ENCODE peak calls at places on chromosomes 12 and 14, in five cellular contexts. M is GM23338, B is brain microvascular endothelial cell, T is AG04450, O is PC-3. J is an unnamed sample.

GRCh38 chr12:49304161-49304560 is 9.2 kb downstream of the PRPH start:
- DNase-seq in M (no peak), O (no peak), T (peak; percentile 11), B (peak; percentile 44), J (peak; percentile 35)

GRCh38 chr12:19434538-19434937 is 4.8 kb upstream of the AEBP2 start:
- DNase-seq in B (no peak), M (no peak), T (no peak), O (no peak), J (no peak)

GRCh38 chr12:85829391-85829790 is 6.8 kb downstream of the RASSF9 start:
- DNase-seq in M (no peak), O (peak; percentile 34), T (peak; percentile 7), B (peak; percentile 34), J (no peak)

GRCh38 chr12:27965411-27965810 is 7.1 kb downstream of the PTHLH start:
- DNase-seq in T (no peak), B (no peak), M (no peak), O (peak; percentile 91), J (no peak)

GRCh38 chr14:55580401-55581010 is 499 bp downstream of the KTN1 start:
- DNase-seq in O (peak; percentile 43), T (no peak), M (peak; percentile 45), B (no peak), J (no peak)

GRCh38 chr12:1934831-1935230 is 16.4 kb upstream of the CACNA2D4 start:
- DNase-seq in B (no peak), O (no peak), M (no peak), T (no peak), J (no peak)

GRCh38 chr14:104213301-104214034 is 75.1 kb downstream of the KIF26A start:
- DNase-seq in T (no peak), O (no peak), M (no peak), B (no peak), J (no peak)

GRCh38 chr14:89504602-89505320 is 87.7 kb upstream of the FOXN3 start:
- DNase-seq in O (peak; percentile 35), T (no peak), M (no peak), B (peak; percentile 59), J (no peak)

GRCh38 chr14:63938198-63939005 is 85.6 kb downstream of the SYNE2 start:
- DNase-seq in O (no peak), M (no peak), T (no peak), B (no peak), J (no peak)

GRCh38 chr12:58443981-58444371 is 476.3 kb downstream of the LRIG3 start:
- DNase-seq in B (peak; percentile 44), O (no peak), T (no peak), M (no peak), J (no peak)

GRCh38 chr14:95361373-95362179 is 41.9 kb upstream of the CLMN start:
- DNase-seq in B (no peak), M (peak; percentile 94), O (peak; percentile 58), T (no peak), J (no peak)

GRCh38 chr12:113461666-113462065 is 10.0 kb downstream of the LHX5 start:
- DNase-seq in B (no peak), O (peak; percentile 57), M (peak; percentile 82), T (no peak), J (no peak)

GRCh38 chr14:24938593-24938992 is 111.4 kb downstream of the STXBP6 start:
- DNase-seq in T (no peak), B (no peak), M (peak; percentile 16), O (no peak), J (no peak)

GRCh38 chr12:118287728-118288127 is 85.0 kb downstream of the TAOK3 start:
- DNase-seq in T (no peak), B (no peak), M (no peak), O (no peak), J (no peak)

GRCh38 chr12:24902521-24903304 is 46.2 kb downstream of the BCAT1 start:
- DNase-seq in O (no peak), T (no peak), B (no peak), M (peak; percentile 79), J (no peak)

GRCh38 chr12:93533310-93533709 is 39.2 kb upstream of the SOCS2 start:
- DNase-seq in B (no peak), T (no peak), O (no peak), M (no peak), J (no peak)

GRCh38 chr14:23008836-23009235 is 1.1 kb downstream of the C14orf93 start:
- DNase-seq in M (no peak), O (peak; percentile 36), T (no peak), B (no peak), J (peak; percentile 38)

GRCh38 chr14:23005861-23006534 is 3.9 kb downstream of the C14orf93 start:
- DNase-seq in B (peak; percentile 32), O (peak; percentile 16), M (no peak), T (no peak), J (no peak)

GRCh38 chr14:23005451-23005850 is 4.5 kb downstream of the C14orf93 start:
- DNase-seq in M (no peak), B (no peak), T (no peak), O (no peak), J (no peak)

GRCh38 chr14:23009483-23009938 is 432 bp downstream of the C14orf93 start:
- DNase-seq in O (no peak), B (no peak), T (no peak), M (no peak), J (no peak)

GRCh38 chr14:23006544-23007419 is 3.2 kb downstream of the C14orf93 start:
- DNase-seq in O (peak; percentile 98), T (peak; percentile 95), M (peak; percentile 98), B (peak; percentile 95), J (peak; percentile 96)
- TF ChIP-seq CTCF in O (peak; percentile 36), T (peak; percentile 40), M (no peak), B (peak; percentile 58), J (peak; percentile 3)

GRCh38 chr14:75864352-75864751 is 117.4 kb downstream of the TGFB3 start:
- DNase-seq in T (peak; percentile 55), O (peak; percentile 97), M (no peak), B (peak; percentile 52), J (no peak)

GRCh38 chr14:75871181-75871880 is 110.5 kb downstream of the TGFB3 start:
- DNase-seq in B (no peak), T (no peak), M (no peak), O (no peak), J (no peak)

GRCh38 chr14:75861161-75861621 is 120.6 kb downstream of the TGFB3 start:
- DNase-seq in O (peak; percentile 56), B (peak; percentile 49), M (peak; percentile 77), T (peak; percentile 34), J (no peak)

DNA sequence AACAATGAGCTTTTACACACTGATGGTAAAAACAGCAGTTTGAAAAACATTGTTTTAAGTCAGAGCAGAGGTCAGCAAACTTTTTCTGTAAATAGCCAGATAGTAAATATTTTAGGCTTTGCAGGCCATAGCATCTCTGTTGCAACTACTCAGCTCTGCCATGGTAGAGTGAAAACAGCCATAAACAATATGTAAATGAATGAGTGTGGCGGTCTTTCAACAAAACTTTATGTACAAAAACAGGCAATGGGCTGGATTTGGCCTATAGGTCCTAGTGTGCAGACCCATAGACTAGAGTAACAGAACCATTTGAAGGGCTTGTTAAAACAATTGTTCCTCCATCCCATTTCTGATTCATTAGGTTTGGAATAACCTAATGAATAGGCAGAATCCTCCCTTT is 114.8 kb downstream of the TGFB3 start:
- DNase-seq in O (no peak), T (no peak), M (no peak), B (no peak), J (no peak)
- H3K4me3 ChIP-seq in O (no peak overlapping the region), T (no peak overlapping the region), M (no peak overlapping the region), B (no peak overlapping the region), J (no peak overlapping the region)

GRCh38 chr14:68924392-68925158 is 54.5 kb downstream of the ACTN1 start:
- DNase-seq in T (no peak), M (peak; percentile 13), B (no peak), O (peak; percentile 39), J (no peak)

GRCh38 chr14:68925373-68925772 is 53.7 kb downstream of the ACTN1 start:
- DNase-seq in B (no peak), O (no peak), M (no peak), T (no peak), J (no peak)

GRCh38 chr14:68927956-68928675 is 51.0 kb downstream of the ACTN1 start:
- DNase-seq in B (no peak), O (no peak), M (no peak), T (no peak), J (no peak)

GRCh38 chr14:68927089-68927488 is 52.0 kb downstream of the ACTN1 start:
- DNase-seq in M (no peak), O (no peak), B (no peak), T (no peak), J (no peak)

GRCh38 chr14:68926236-68926635 is 52.9 kb downstream of the ACTN1 start:
- DNase-seq in M (peak; percentile 43), T (no peak), B (no peak), O (peak; percentile 36), J (no peak)
- TF ChIP-seq CTCF in M (peak; percentile 61), T (peak; percentile 55), B (peak; percentile 77), O (peak; percentile 72), J (peak; percentile 53)

DNA sequence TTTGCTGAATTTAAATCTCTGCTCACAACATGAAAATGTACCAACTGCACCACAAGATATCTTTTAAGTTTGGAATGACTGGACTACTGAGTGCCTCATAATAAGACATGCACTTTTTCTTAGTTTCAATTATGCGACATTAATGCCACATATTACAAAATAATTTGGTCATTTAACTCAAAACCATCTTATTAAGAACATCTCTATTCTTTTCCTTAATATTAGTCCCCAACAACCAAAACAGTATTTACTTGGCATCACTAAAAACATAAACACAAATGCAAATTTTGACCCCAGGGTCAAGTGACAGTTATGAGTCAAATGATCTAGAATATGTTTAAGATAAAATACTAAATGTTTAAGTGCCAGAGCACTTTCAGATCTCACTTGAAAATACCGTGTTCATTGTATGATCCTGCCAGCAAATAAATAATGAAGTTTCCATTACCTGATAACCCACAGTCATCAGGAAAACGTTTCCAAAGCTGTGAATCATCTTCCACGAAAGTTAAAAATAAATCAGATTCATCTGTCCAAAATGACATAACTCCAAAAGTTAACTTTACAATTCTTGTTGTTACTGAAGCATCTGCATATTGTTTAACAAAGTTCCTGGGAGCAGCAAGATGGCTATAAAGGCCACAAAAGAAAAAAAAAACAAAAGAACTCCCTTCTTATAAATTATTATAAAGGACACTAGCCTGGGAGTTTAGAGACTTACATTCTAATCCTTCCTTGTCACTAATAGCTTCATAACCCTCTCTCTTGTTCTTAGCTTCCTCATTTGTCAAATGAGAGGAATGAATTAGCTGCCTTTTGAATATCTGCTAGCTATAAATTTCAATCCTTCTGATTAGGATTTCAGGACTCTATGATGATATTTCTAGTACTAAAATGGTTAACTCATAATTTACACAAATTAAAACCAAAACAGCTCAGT is 30.5 kb upstream of the AP4S1 start:
- DNase-seq in T (no peak), O (peak; percentile 33), B (no peak), M (no peak), J (no peak)
- H3K4me3 ChIP-seq in T (no peak overlapping the region), O (no peak overlapping the region), B (no peak overlapping the region), M (no peak overlapping the region), J (no peak overlapping the region)

DNA sequence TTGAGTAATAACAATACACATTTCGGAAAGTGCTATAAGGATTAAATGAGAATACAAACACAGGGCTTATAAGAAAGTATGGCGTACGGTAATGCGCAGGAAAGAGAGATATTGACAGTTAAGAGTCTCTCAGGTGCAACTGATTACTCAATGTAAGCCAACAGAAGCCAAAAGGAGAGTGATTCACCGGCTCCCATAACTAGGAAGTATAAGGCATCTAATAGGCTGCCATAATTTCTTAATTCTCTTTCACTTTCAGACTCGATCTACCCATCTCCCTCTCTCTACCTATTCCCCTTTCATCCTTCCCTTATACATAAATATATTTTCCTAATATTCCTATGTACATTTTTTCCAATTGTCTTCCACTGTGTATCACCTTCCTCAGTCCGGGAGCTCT is 90.0 kb downstream of the MDGA2 start:
- DNase-seq in M (no peak), B (no peak), T (no peak), O (no peak), J (no peak)
- TF ChIP-seq CTCF in M (no peak), B (no peak), T (no peak), O (no peak), J (no peak)

J was measured in HFF-Myc.